ENCODE peak calls at places on chromosomes 12 and 14, in six cellular contexts. M is ACHN; N is retina; A is Calu3; Q is stimulated activated CD8-positive, alpha-beta memory T cell treated with anti-CD3 and anti-CD28 coated beads, Interleukin-12 subunit alpha, Interleukin-12 subunit beta, amount 100 ng/mL, for 4 hours; R is B cell. S is an unnamed sample.

GRCh38 chr12:21526053-21526452 is at the start of gene SPX:
- DNase-seq in M (peak), N (no peak), A (no peak), Q (no peak), R (no peak), S (peak)

GRCh38 chr12:31591308-31591901 is 469 bp upstream of the DENND5B start:
- DNase-seq in M (peak), N (peak), A (peak), Q (peak), R (peak), S (peak)

GRCh38 chr14:100880271-100881101 is 23.0 kb downstream of the RTL1 start:
- DNase-seq in M (no peak), N (no peak), A (no peak), Q (no peak), R (no peak), S (no peak)

GRCh38 chr12:52789637-52790426 is 6.1 kb downstream of the KRT3 start:
- DNase-seq in M (no peak), N (peak), A (peak), Q (no peak), R (no peak), S (peak)

GRCh38 chr14:28059254-28059653 is 707.3 kb upstream of the FOXG1 start:
- DNase-seq in M (no peak), N (no peak), A (no peak), Q (no peak), R (no peak), S (no peak)

GRCh38 chr12:124586756-124587155 is 19.3 kb upstream of the NCOR2 start:
- DNase-seq in M (no peak), N (no peak), A (no peak), Q (no peak), R (no peak), S (no peak)

GRCh38 chr12:27610380-27610779 is 85.9 kb upstream of the REP15 start:
- DNase-seq in M (no peak), N (no peak), A (no peak), Q (no peak), R (no peak), S (peak)

GRCh38 chr12:117671734-117672133 is 297.1 kb downstream of the KSR2 start:
- DNase-seq in M (peak), N (no peak), A (peak), Q (no peak), R (no peak), S (peak)

GRCh38 chr14:25095784-25096390 is 45.9 kb upstream of the STXBP6 start:
- DNase-seq in M (no peak), N (no peak), A (no peak), Q (no peak), R (no peak), S (no peak)

GRCh38 chr12:130049666-130050065 is 112.6 kb upstream of the FZD10 start:
- DNase-seq in M (no peak), N (no peak), A (no peak), Q (no peak), R (no peak), S (no peak)

GRCh38 chr12:14260011-14260993 is 105.2 kb upstream of the ATF7IP start:
- DNase-seq in M (no peak), N (peak), A (peak), Q (no peak), R (peak), S (peak)

GRCh38 chr14:23564876-23565275 is 2.7 kb downstream of the AP1G2 start:
- DNase-seq in M (no peak), N (no peak), A (no peak), Q (no peak), R (no peak), S (no peak)

GRCh38 chr14:41022932-41023331 is 583.7 kb upstream of the LRFN5 start:
- DNase-seq in M (no peak), N (no peak), A (no peak), Q (no peak), R (no peak), S (no peak)

GRCh38 chr12:68617160-68617926 is 6.6 kb downstream of the RAP1B start:
- DNase-seq in M (no peak), N (no peak), A (no peak), Q (no peak), R (no peak), S (peak)

GRCh38 chr12:132600048-132601032 is 10.0 kb downstream of the LRCOL1 start:
- DNase-seq in M (peak), N (peak), A (peak), Q (no peak), R (peak), S (peak)

GRCh38 chr12:113926792-113927191 is 39.3 kb downstream of the RBM19 start:
- DNase-seq in M (no peak), N (no peak), A (no peak), Q (no peak), R (no peak), S (no peak)

GRCh38 chr12:24066865-24067264 is 117.4 kb upstream of the SOX5 start:
- DNase-seq in M (no peak), N (no peak), A (no peak), Q (no peak), R (no peak), S (peak)

GRCh38 chr12:111823891-111824290 is 18.1 kb upstream of the MAPKAPK5 start:
- DNase-seq in M (peak), N (no peak), A (no peak), Q (no peak), R (no peak), S (no peak)

GRCh38 chr12:12333407-12333831 is 16.6 kb downstream of the MANSC1 start:
- DNase-seq in M (peak), N (no peak), A (peak), Q (no peak), R (no peak), S (no peak)

GRCh38 chr14:25097120-25097519 is 47.2 kb upstream of the STXBP6 start:
- DNase-seq in M (no peak), N (no peak), A (no peak), Q (no peak), R (no peak), S (no peak)

GRCh38 chr12:105431537-105431936 is 101.0 kb downstream of the C12orf75 start:
- DNase-seq in M (no peak), N (no peak), A (no peak), Q (no peak), R (no peak), S (no peak)

S was measured in GM23248.